ENCODE peak calls at places on chromosome 1, in eight cellular contexts. M, F, U, S, D, I, O and R are unnamed samples.

GRCh38 chr1:241459186-241459802 is 60.3 kb downstream of the FH start:
- DNase-seq in M (no peak), F (no peak), U (no peak), S (no peak), D (no peak), I (no peak), O (no peak), R (no peak)

GRCh38 chr1:86701731-86702130 is 2.6 kb upstream of the SH3GLB1 start:
- DNase-seq in M (no peak), F (no peak), U (no peak), S (no peak), D (no peak), I (no peak), O (no peak), R (no peak)

GRCh38 chr1:89041055-89041707 is 18.5 kb upstream of the GBP3 start:
- DNase-seq in M (no peak), F (no peak), U (no peak), S (no peak), D (peak; percentile 50), I (no peak), O (peak; percentile 75), R (no peak)

GRCh38 chr1:198132060-198132781 is 24.6 kb upstream of the NEK7 start:
- DNase-seq in M (no peak), F (no peak), U (no peak), S (no peak), D (no peak), I (no peak), O (no peak), R (no peak)

GRCh38 chr1:60898413-60898812 is 183.9 kb upstream of the NFIA start:
- DNase-seq in M (no peak), F (no peak), U (no peak), S (no peak), D (no peak), I (no peak), O (no peak), R (no peak)

GRCh38 chr1:37167479-37167878 is 133.2 kb upstream of the GRIK3 start:
- DNase-seq in M (no peak), F (no peak), U (no peak), S (no peak), D (no peak), I (no peak), O (no peak), R (no peak)

GRCh38 chr1:6922096-6922931 is 137.1 kb downstream of the CAMTA1 start:
- DNase-seq in M (no peak), F (peak; percentile 80), U (peak; percentile 75), S (no peak), D (peak; percentile 76), I (no peak), O (peak; percentile 43), R (peak; percentile 83)

GRCh38 chr1:93000291-93000690 is 39.0 kb upstream of the DIPK1A start:
- DNase-seq in M (no peak), F (no peak), U (no peak), S (no peak), D (no peak), I (no peak), O (no peak), R (no peak)

GRCh38 chr1:224637936-224638335 is 21.8 kb downstream of the CNIH3 start:
- DNase-seq in M (no peak), F (no peak), U (no peak), S (no peak), D (no peak), I (no peak), O (no peak), R (no peak)

GRCh38 chr1:19087017-19087736 is 122.9 kb downstream of the UBR4 start:
- DNase-seq in M (no peak), F (no peak), U (no peak), S (no peak), D (no peak), I (no peak), O (no peak), R (no peak)

GRCh38 chr1:71228236-71228635 is 147.4 kb upstream of the ZRANB2 start:
- DNase-seq in M (no peak), F (peak; percentile 43), U (no peak), S (no peak), D (no peak), I (no peak), O (no peak), R (no peak)

GRCh38 chr1:8394456-8395321 is 76.8 kb downstream of the SLC45A1 start:
- DNase-seq in M (peak; percentile 26), F (no peak), U (no peak), S (peak; percentile 30), D (peak; percentile 68), I (no peak), O (peak; percentile 90), R (peak; percentile 84)

GRCh38 chr1:83102630-83103071 is 896.3 kb downstream of the TTLL7 start:
- DNase-seq in M (no peak), F (no peak), U (no peak), S (peak; percentile 30), D (no peak), I (no peak), O (peak; percentile 2), R (peak; percentile 35)

GRCh38 chr1:54416435-54416834 is 10.2 kb upstream of the SSBP3 start:
- DNase-seq in M (no peak), F (no peak), U (no peak), S (no peak), D (no peak), I (no peak), O (no peak), R (no peak)

GRCh38 chr1:93346472-93346991 is 825 bp downstream of the DR1 start:
- DNase-seq in M (no peak), F (peak; percentile 52), U (no peak), S (no peak), D (no peak), I (no peak), O (peak; percentile 58), R (no peak)

GRCh38 chr1:3691421-3692204 is 39.3 kb downstream of the TP73 start:
- DNase-seq in M (no peak), F (no peak), U (no peak), S (no peak), D (no peak), I (no peak), O (no peak), R (no peak)

GRCh38 chr1:55309053-55309452 is 93.9 kb upstream of the USP24 start:
- DNase-seq in M (no peak), F (no peak), U (no peak), S (no peak), D (peak; percentile 29), I (no peak), O (peak; percentile 30), R (no peak)

GRCh38 chr1:58119971-58120370 is 426.6 kb downstream of the OMA1 start:
- DNase-seq in M (no peak), F (no peak), U (no peak), S (no peak), D (no peak), I (no peak), O (no peak), R (no peak)